ENCODE peak calls at places on chromosomes 2 and 18, in nine cellular contexts. S is astrocyte of the spinal cord, X is esophagus squamous epithelium, L is endothelial cell, H is glutamatergic neuron, P is IMR-90, V is lower leg skin, C is chondrocyte, N is pancreas. A is an unnamed sample.

GRCh38 chr18:6785001-6785400 is 55.5 kb downstream of the ARHGAP28 start:
- DNase-seq in S (peak; percentile 29), X (no peak), L (no peak), H (no peak), P (peak; percentile 33), V (no peak), C (no peak), N (no peak), A (no peak)

GRCh38 chr2:133680399-133681044 is 112.3 kb upstream of the NCKAP5 start:
- DNase-seq in S (no peak), X (no peak), L (no peak), H (no peak), P (no peak), V (no peak), C (no peak), N (no peak), A (no peak)

GRCh38 chr2:236360486-236360885 is 96.3 kb upstream of the ASB18 start:
- DNase-seq in S (no peak), X (no peak), L (no peak), H (no peak), P (no peak), V (no peak), C (no peak), N (no peak), A (no peak)

GRCh38 chr2:45771251-45771650 is 119.8 kb downstream of the PRKCE start:
- DNase-seq in S (no peak), X (no peak), L (no peak), H (peak; percentile 70), P (peak; percentile 51), V (peak; percentile 33), C (no peak), N (no peak), A (peak; percentile 11)

GRCh38 chr2:191899442-191899841 is 52.6 kb upstream of the CAVIN2 start:
- DNase-seq in S (peak; percentile 84), X (no peak), L (no peak), H (no peak), P (peak; percentile 91), V (peak; percentile 31), C (no peak), N (no peak), A (no peak)

GRCh38 chr2:16626497-16626896 is 39.1 kb downstream of the CYRIA start:
- DNase-seq in S (peak; percentile 91), X (no peak), L (no peak), H (no peak), P (peak; percentile 81), V (no peak), C (no peak), N (no peak), A (peak; percentile 81)

GRCh38 chr2:121649402-121649651 is at the start of gene CLASP1:
- DNase-seq in S (peak; percentile 99), X (peak; percentile 84), L (peak; percentile 92), H (peak; percentile 95), P (peak; percentile 97), V (peak; percentile 96), C (peak; percentile 98), N (peak; percentile 97), A (peak; percentile 99)

GRCh38 chr18:37577051-37577611 is 11.5 kb upstream of the CELF4 start:
- DNase-seq in S (no peak), X (no peak), L (no peak), H (peak; percentile 29), P (no peak), V (no peak), C (no peak), N (no peak), A (no peak)

DNA sequence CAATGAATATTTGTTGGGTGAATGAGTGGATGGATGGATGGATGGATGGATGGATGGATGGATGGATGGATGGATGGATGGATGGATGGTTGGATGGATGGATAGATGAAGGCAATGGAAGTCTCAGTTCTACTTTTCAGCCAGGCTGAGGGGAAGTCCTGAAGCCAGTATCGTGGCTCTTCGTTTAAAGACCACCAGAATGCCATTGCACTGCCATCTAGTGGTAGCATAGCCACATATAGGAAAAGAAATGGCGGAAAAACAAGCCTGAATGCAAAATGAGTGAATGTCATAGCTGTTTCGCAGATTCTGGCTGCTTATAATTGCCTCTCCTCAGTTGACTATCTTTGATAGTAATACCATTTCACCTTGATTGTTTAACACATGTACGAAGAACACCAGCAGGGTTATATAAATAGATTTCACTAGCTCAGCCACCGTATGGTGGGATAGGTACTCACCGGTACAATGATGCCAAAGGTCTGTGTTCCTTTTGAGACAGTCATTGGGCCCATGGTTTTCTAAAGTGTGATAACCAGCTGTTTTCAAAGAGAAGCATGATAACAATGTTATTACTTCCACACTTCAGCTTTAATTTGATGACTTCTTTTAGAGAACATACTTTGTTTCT is 62.3 kb upstream of the GREB1L start:
- DNase-seq in S (peak; percentile 67), X (no peak), L (peak; percentile 67), H (peak; percentile 49), P (peak; percentile 73), V (peak; percentile 37), C (no peak), N (peak; percentile 10), A (peak; percentile 78)
- TF ChIP-seq CTCF in S (peak; percentile 80), X (peak; percentile 44), L (peak; percentile 69), H (peak; percentile 74), P (peak; percentile 81), V (no peak), C (peak; percentile 84), N (peak; percentile 43), A (peak; percentile 75)

GRCh38 chr2:135603543-135603942 is 72.3 kb downstream of the R3HDM1 start:
- DNase-seq in S (no peak), X (no peak), L (no peak), H (no peak), P (no peak), V (no peak), C (no peak), N (no peak), A (no peak)

GRCh38 chr2:135600915-135601314 is 69.6 kb downstream of the R3HDM1 start:
- DNase-seq in S (peak; percentile 6), X (no peak), L (no peak), H (no peak), P (peak; percentile 28), V (no peak), C (no peak), N (no peak), A (peak; percentile 12)
- TF ChIP-seq CTCF in S (no peak), X (no peak), L (no peak), H (no peak), P (peak; percentile 41), V (no peak), C (peak; percentile 74), N (no peak), A (no peak)

GRCh38 chr2:171541202-171541884 is 19.1 kb downstream of the CYBRD1 start:
- DNase-seq in S (no peak), X (no peak), L (no peak), H (no peak), P (no peak), V (no peak), C (no peak), N (no peak), A (peak; percentile 52)
- TF ChIP-seq CTCF in S (peak; percentile 42), X (no peak), L (peak; percentile 63), H (peak; percentile 27), P (peak; percentile 25), V (no peak), C (peak; percentile 70), N (no peak), A (peak; percentile 69)

DNA sequence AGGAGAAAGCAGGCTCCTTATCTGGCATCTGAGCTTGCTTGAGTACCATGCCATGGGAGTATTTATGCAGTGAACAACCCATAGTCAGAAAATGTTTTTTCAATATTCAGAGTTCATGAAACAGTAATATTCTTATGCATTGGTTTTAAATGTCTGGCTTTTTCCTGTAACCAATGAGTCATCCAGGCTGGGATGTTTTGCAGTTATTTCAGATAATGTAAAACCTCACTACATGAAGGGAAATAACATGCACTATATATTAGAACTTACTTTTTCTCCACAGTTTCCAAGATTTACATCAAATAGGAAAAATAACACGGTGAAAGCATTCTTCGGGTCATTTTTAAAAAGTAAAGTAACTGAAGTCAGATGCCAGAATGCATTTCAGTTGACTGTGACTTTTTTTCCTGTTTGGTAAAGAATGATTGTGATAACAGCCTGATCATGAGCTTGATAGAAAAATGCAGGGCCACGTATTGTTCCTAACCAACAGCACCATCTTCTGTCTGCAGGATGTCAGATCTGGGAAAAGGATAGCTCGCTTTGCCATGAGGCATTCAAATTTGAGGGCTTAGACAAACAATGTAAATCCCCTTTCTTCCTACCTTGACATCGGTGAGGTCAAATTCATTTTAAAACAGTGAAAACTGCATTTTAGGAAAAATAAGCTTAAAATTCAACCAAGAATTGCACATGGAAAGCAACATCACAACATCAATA is 152.8 kb downstream of the DSC3 start:
- DNase-seq in S (peak; percentile 50), X (no peak), L (peak; percentile 33), H (peak; percentile 20), P (no peak), V (no peak), C (no peak), N (no peak), A (peak; percentile 23)
- TF ChIP-seq CTCF in S (peak; percentile 47), X (no peak), L (peak; percentile 24), H (peak; percentile 23), P (no peak), V (no peak), C (peak; percentile 55), N (no peak), A (peak; percentile 11)

DNA sequence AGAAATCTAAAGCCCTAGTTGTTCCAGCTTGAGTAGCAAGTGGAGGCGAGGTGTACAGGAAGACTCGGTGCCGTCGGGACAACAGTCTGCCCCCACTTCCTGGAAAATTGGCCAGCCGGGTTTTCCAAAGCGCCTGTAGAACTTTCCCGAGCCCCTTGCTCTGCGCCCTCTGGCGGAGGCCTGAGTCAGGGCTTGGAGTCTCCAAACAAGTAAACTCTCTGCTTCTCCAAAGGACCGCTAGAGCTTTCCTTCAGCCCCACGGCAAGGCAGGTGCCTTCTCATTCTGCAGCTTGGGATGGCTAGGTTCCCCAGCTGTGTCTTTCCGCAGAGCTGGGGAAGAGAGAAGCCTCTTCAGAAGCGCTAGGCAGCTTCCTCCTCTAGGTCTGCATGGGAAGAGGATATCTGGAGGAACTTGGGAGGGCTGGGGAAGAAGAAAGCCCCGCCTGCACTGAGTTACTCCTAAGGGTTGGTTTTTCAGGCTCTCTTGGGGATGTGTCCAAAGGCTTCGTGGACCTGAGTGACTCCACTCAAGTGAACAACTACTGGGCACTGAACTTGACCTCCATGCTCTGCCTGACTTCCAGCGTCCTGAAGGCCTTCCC is 729 bp downstream of the SPR start:
- DNase-seq in S (peak; percentile 86), X (no peak), L (peak; percentile 93), H (peak; percentile 95), P (peak; percentile 84), V (peak; percentile 83), C (no peak), N (peak; percentile 89), A (peak; percentile 84)
- TF ChIP-seq CTCF in S (peak; percentile 99), X (peak; percentile 87), L (peak; percentile 81), H (peak; percentile 85), P (peak; percentile 96), V (no peak), C (peak; percentile 97), N (peak; percentile 91), A (peak; percentile 98)

GRCh38 chr2:28389399-28390240 is 3.0 kb upstream of the FOSL2 start:
- DNase-seq in S (no peak), X (no peak), L (no peak), H (no peak), P (no peak), V (no peak), C (peak; percentile 1), N (no peak), A (no peak)
- TF ChIP-seq CTCF in S (peak; percentile 16), X (no peak), L (no peak), H (no peak), P (no peak), V (no peak), C (peak; percentile 44), N (no peak), A (no peak)

GRCh38 chr2:33978471-33978870 is 379.4 kb upstream of the FAM98A start:
- DNase-seq in S (no peak), X (no peak), L (no peak), H (no peak), P (no peak), V (no peak), C (no peak), N (no peak), A (no peak)
- TF ChIP-seq CTCF in S (no peak), X (no peak), L (no peak), H (no peak), P (no peak), V (no peak), C (no peak), N (no peak), A (no peak)